ENCODE peak calls at places on chromosomes 11 and 22, in eight cellular contexts. O is dorsolateral prefrontal cortex, X is B cell, L is cardiac muscle cell, S is fibroblast of pulmonary artery, G is AG09309, B is uterus, R is Calu3. U is an unnamed sample.

GRCh38 chr11:77374108-77374507 is 72.6 kb upstream of the GDPD4 start:
- DNase-seq in R (no peak), S (no peak), L (no peak), X (no peak), G (no peak), O (no peak), B (no peak), U (no peak)

GRCh38 chr11:369336-370018 is at the start of gene B4GALNT4:
- DNase-seq in O (peak), S (peak), L (peak), X (no peak), G (no peak), B (no peak), R (no peak), U (no peak)

GRCh38 chr11:119536801-119537200 is 113.8 kb upstream of the THY1 start:
- DNase-seq in B (no peak), X (no peak), R (no peak), L (no peak), O (no peak), S (no peak), G (no peak), U (no peak)

GRCh38 chr11:83437939-83438338 is 151.8 kb upstream of the CCDC90B start:
- DNase-seq in S (no peak), L (no peak), B (no peak), O (no peak), X (no peak), R (no peak), G (no peak), U (no peak)

GRCh38 chr11:93921695-93922468 is 71.5 kb upstream of the VSTM5 start:
- DNase-seq in S (peak), B (no peak), X (no peak), O (no peak), G (no peak), R (peak), L (peak), U (peak)

GRCh38 chr22:26806445-26807170 is 149.2 kb downstream of the MIAT start:
- DNase-seq in G (no peak), S (no peak), X (no peak), B (no peak), L (no peak), O (no peak), R (no peak), U (no peak)

GRCh38 chr11:76086713-76087635 is 119.3 kb downstream of the WNT11 start:
- DNase-seq in R (no peak), X (no peak), L (no peak), G (peak), B (no peak), S (peak), O (no peak), U (peak)

GRCh38 chr22:44780876-44781275 is 28.5 kb downstream of the ARHGAP8 start:
- DNase-seq in R (no peak), X (no peak), B (no peak), O (no peak), L (no peak), G (no peak), S (no peak), U (no peak)

GRCh38 chr22:42649261-42650056 is at the start of gene CYB5R3:
- DNase-seq in B (peak), G (no peak), S (peak), X (peak), L (peak), O (peak), R (peak), U (peak)

GRCh38 chr11:104774578-104774977 is 123.7 kb downstream of the CASP12 start:
- DNase-seq in B (no peak), L (no peak), O (no peak), G (no peak), X (no peak), S (no peak), R (no peak), U (no peak)

GRCh38 chr11:118705111-118705741 is 25.8 kb upstream of the TREH start:
- DNase-seq in X (peak), S (no peak), G (no peak), R (no peak), L (no peak), O (peak), B (no peak), U (no peak)

GRCh38 chr22:40541300-40541699 is 95.2 kb downstream of the MRTFA start:
- DNase-seq in O (no peak), X (no peak), G (no peak), L (no peak), B (no peak), R (no peak), S (no peak), U (no peak)

GRCh38 chr22:17917490-17917983 is 106.8 kb downstream of the MICAL3 start:
- DNase-seq in R (peak), O (no peak), X (peak), B (no peak), L (no peak), S (no peak), G (no peak), U (no peak)

GRCh38 chr22:48703265-48703941 is 1124.3 kb downstream of the BRD1 start:
- DNase-seq in S (no peak), R (no peak), O (no peak), G (no peak), X (no peak), L (no peak), B (no peak), U (no peak)

GRCh38 chr11:27282806-27283205 is 80.2 kb downstream of the CCDC34 start:
- DNase-seq in B (no peak), X (no peak), S (peak), O (no peak), L (peak), R (no peak), G (no peak), U (no peak)

GRCh38 chr11:100624346-100624745 is 62.7 kb upstream of the ARHGAP42 start:
- DNase-seq in L (no peak), B (no peak), R (no peak), G (no peak), O (no peak), S (peak), X (no peak), U (no peak)

GRCh38 chr11:94525933-94526332 is 13.7 kb downstream of the C11orf97 start:
- DNase-seq in R (peak), S (peak), L (peak), X (no peak), B (peak), O (no peak), G (no peak), U (peak)

GRCh38 chr11:108135845-108136599 is 14.7 kb downstream of the ACAT1 start:
- DNase-seq in O (no peak), G (no peak), X (no peak), S (peak), B (no peak), L (peak), R (no peak), U (peak)

GRCh38 chr22:20021196-20022181 is 579 bp downstream of the TANGO2 start:
- DNase-seq in L (peak), X (no peak), G (peak), S (peak), R (peak), O (peak), B (no peak), U (peak)

GRCh38 chr22:27766679-27767078 is 34.9 kb downstream of the MN1 start:
- DNase-seq in B (no peak), L (no peak), O (no peak), X (no peak), S (no peak), G (no peak), R (no peak), U (no peak)

GRCh38 chr11:128520886-128521696 is 66.3 kb downstream of the ETS1 start:
- DNase-seq in B (no peak), G (no peak), L (no peak), R (no peak), X (no peak), O (no peak), S (no peak), U (peak)
- TF ChIP-seq CTCF in B (no peak), G (no peak), L (peak), R (no peak), X (peak), O (no peak), S (no peak), U (no peak)

GRCh38 chr11:59807047-59807446 is 3.5 kb downstream of the MRPL16 start:
- DNase-seq in O (no peak), S (no peak), L (no peak), X (no peak), R (no peak), G (no peak), B (no peak), U (no peak)
- TF ChIP-seq CTCF in O (no peak), S (no peak), L (no peak), X (no peak), R (no peak), G (no peak), B (no peak), U (no peak)

GRCh38 chr11:117639601-117640000 is 157.4 kb downstream of the DSCAML1 start:
- DNase-seq in L (no peak), R (no peak), G (no peak), O (no peak), B (no peak), X (no peak), S (no peak), U (no peak)
- TF ChIP-seq CTCF in L (no peak), R (no peak), G (no peak), O (no peak), B (no peak), X (no peak), S (no peak), U (no peak)

GRCh38 chr22:37496651-37497599 is 10.7 kb upstream of the MFNG start:
- DNase-seq in G (peak), R (no peak), O (no peak), X (no peak), S (peak), B (no peak), L (peak), U (peak)

GRCh38 chr22:37500745-37501144 is 14.6 kb upstream of the MFNG start:
- DNase-seq in S (no peak), X (no peak), B (no peak), L (no peak), O (no peak), G (no peak), R (no peak), U (no peak)

GRCh38 chr22:37499789-37500188 is 13.6 kb upstream of the MFNG start:
- DNase-seq in S (no peak), B (no peak), L (no peak), G (no peak), R (no peak), O (no peak), X (no peak), U (no peak)

GRCh38 chr22:37499006-37499707 is 13.0 kb upstream of the MFNG start:
- DNase-seq in B (no peak), L (no peak), X (no peak), G (no peak), S (no peak), R (no peak), O (no peak), U (no peak)

DNA sequence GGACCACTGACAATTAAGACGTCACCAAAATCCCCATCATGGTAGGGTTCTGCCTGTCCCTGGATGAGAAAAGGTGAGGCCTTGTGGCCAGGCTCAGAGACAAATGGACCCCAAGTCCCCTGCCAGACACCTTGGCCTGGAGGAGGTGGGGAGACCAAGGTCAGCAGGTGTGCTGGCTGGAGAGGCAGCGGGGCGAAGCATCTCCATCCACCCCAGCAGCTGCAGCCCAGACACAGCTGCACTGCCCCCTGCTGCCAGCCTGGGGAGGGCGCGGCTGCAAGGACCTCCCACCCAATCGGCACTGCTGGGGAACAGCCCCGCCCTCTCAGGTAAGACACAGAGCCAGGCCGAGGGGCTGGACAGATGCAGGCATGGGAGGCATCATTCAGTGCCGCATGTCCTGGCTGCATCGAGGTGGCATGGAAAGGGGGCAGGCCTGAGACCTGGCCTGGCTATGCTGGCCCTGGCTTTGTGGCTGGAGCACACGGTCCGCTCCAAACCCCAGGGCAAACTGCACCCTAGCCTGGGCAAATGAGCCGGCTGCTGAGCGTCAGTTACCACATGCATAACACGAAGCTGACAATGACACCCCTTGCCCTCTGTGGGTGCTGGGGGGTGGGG is 12.2 kb upstream of the MFNG start:
- DNase-seq in O (no peak), G (no peak), S (no peak), X (peak), R (peak), B (no peak), L (no peak), U (no peak)
- TF ChIP-seq CTCF in O (no peak), G (peak), S (peak), X (peak), R (peak), B (no peak), L (peak), U (no peak)

GRCh38 chr11:114709960-114710359 is 31.6 kb downstream of the NXPE2 start:
- DNase-seq in O (no peak), S (no peak), X (no peak), G (no peak), R (no peak), L (no peak), B (no peak), U (no peak)

GRCh38 chr11:114705280-114706024 is 27.1 kb downstream of the NXPE2 start:
- DNase-seq in O (no peak), B (no peak), R (no peak), X (no peak), G (no peak), S (no peak), L (no peak), U (no peak)
- TF ChIP-seq CTCF in O (no peak), B (no peak), R (no peak), X (no peak), G (no peak), S (no peak), L (no peak), U (no peak)

DNA sequence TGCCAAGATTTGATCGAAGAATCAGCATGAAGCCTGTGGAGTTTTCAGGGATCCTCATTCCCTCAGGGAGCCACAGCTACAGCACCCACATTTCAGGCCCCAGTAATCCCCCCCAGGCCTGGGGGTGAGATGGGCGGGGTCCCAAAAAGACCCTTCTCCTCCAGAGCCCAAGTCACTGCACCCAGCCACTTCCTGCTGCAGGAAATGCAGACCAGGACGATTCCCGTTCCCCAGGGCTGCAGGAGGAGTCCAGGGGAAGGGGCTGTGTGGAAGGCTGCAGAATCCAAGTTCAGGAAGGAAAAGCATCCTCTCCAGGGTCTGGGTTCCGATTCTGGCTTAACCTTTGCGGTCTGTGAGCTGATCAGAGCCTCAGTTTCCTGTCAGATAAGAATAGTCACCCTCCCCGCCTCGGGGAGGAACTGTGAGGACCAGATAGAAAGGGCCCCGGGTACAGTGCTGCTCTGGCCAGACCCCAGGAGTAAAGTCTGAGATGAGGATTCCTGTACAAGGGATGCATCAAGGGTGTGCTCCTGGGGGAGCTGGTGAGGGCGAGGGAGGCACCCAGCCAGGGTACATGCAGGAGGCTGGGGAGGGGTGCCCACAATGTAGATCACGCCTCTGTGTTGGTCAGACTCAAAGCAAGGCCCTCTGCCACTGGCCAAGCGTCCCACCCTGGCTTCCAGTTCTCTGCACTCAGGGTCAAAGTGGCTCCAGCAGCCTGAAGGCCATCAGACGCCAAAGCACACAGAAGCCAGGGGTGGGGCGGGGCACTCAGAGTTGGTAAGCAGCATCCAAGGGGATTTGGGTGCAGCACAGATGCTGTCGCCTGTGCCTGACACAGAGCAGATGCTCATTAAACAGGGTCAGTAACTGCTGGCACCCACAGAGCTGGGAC is 30.1 kb upstream of the TP53I11 start:
- DNase-seq in L (no peak), O (no peak), S (no peak), X (no peak), R (no peak), B (no peak), G (no peak), U (no peak)
- TF ChIP-seq CTCF in L (no peak), O (no peak), S (no peak), X (no peak), R (no peak), B (no peak), G (no peak), U (no peak)

GRCh38 chr11:72012897-72013721 is 14.4 kb downstream of the IL18BP start:
- DNase-seq in X (no peak), B (peak), R (no peak), L (peak), G (peak), O (peak), S (peak), U (peak)
- TF ChIP-seq CTCF in X (no peak), B (no peak), R (no peak), L (no peak), G (peak), O (no peak), S (no peak), U (no peak)

U was measured in fibroblast of mammary gland.